ENCODE peak calls at places on chromosomes 3 and 15, in ten cellular contexts. X is smooth muscle cell of the brain vasculature; F is NCI-H2171 treated with DMSO at 0.1 percent for 48 hours; Q is substantia nigra; C is SW480; E is Jurkat, Clone E6-1; W is NAMALWA; N is Calu3; Z is neuronal stem cell; P is progenitor cell of endocrine pancreas. O is an unnamed sample.

GRCh38 chr3:55899887-55900286 is 412.8 kb upstream of the WNT5A start:
- DNase-seq in X (no peak), F (no peak), Q (no peak), C (peak; percentile 22), E (no peak), W (peak; percentile 1), N (peak; percentile 28), Z (no peak), P (no peak), O (no peak)

GRCh38 chr3:148971819-148972218 is 19.5 kb upstream of the GYG1 start:
- DNase-seq in X (no peak), F (no peak), Q (no peak), C (no peak), E (no peak), W (no peak), N (no peak), Z (no peak), P (no peak), O (peak; percentile 81)

GRCh38 chr15:53843869-53844569 is 84.6 kb upstream of the WDR72 start:
- DNase-seq in X (no peak), F (no peak), Q (no peak), C (no peak), E (no peak), W (no peak), N (no peak), Z (no peak), P (no peak), O (no peak)

GRCh38 chr3:43883729-43884396 is 193.1 kb downstream of the ABHD5 start:
- DNase-seq in X (no peak), F (no peak), Q (peak; percentile 25), C (no peak), E (no peak), W (no peak), N (peak; percentile 7), Z (no peak), P (no peak), O (no peak)

GRCh38 chr3:24185738-24186384 is 240.8 kb downstream of the NR1D2 start:
- DNase-seq in X (peak; percentile 51), F (peak; percentile 3), Q (peak; percentile 14), C (peak; percentile 44), E (peak; percentile 72), W (peak; percentile 72), N (peak; percentile 43), Z (peak; percentile 31), P (no peak), O (no peak)

GRCh38 chr15:71501344-71502128 is 308.8 kb upstream of the NR2E3 start:
- DNase-seq in X (no peak), F (no peak), Q (no peak), C (no peak), E (no peak), W (no peak), N (no peak), Z (no peak), P (no peak), O (no peak)

GRCh38 chr3:16252243-16252978 is 12.3 kb downstream of the DPH3 start:
- DNase-seq in X (no peak), F (no peak), Q (no peak), C (peak; percentile 20), E (no peak), W (peak; percentile 19), N (no peak), Z (no peak), P (no peak), O (no peak)

GRCh38 chr15:70096975-70097336 is 761 bp downstream of the TLE3 start:
- DNase-seq in X (no peak), F (no peak), Q (no peak), C (no peak), E (no peak), W (no peak), N (no peak), Z (peak; percentile 49), P (no peak), O (no peak)

GRCh38 chr3:132554437-132554836 is 42.6 kb upstream of the ACKR4 start:
- DNase-seq in X (peak; percentile 58), F (no peak), Q (no peak), C (no peak), E (no peak), W (no peak), N (no peak), Z (no peak), P (no peak), O (no peak)

GRCh38 chr3:196440041-196440537 is 7.9 kb upstream of the UBXN7 start:
- DNase-seq in X (no peak), F (no peak), Q (no peak), C (no peak), E (no peak), W (peak; percentile 46), N (no peak), Z (no peak), P (no peak), O (no peak)

GRCh38 chr3:138068046-138068445 is 47.4 kb downstream of the DZIP1L start:
- DNase-seq in X (no peak), F (no peak), Q (no peak), C (no peak), E (no peak), W (no peak), N (no peak), Z (no peak), P (no peak), O (no peak)

GRCh38 chr15:90529369-90530249 is at the start of gene CRTC3:
- DNase-seq in X (no peak), F (peak; percentile 50), Q (peak; percentile 36), C (peak; percentile 52), E (no peak), W (peak; percentile 62), N (peak; percentile 57), Z (peak; percentile 35), P (peak; percentile 24), O (peak; percentile 72)

GRCh38 chr3:170324962-170325361 is 32.6 kb upstream of the SKIL start:
- DNase-seq in X (no peak), F (no peak), Q (no peak), C (no peak), E (no peak), W (no peak), N (no peak), Z (no peak), P (no peak), O (no peak)

GRCh38 chr15:39860200-39860599 is 59.9 kb downstream of the GPR176 start:
- DNase-seq in X (no peak), F (no peak), Q (no peak), C (no peak), E (no peak), W (no peak), N (no peak), Z (no peak), P (no peak), O (no peak)

GRCh38 chr15:24823473-24823872 is 131.3 kb upstream of the SNRPN start:
- DNase-seq in X (no peak), F (peak; percentile 5), Q (peak; percentile 37), C (no peak), E (no peak), W (no peak), N (no peak), Z (peak; percentile 85), P (peak; percentile 54), O (no peak)

GRCh38 chr15:62940755-62941361 is 101.7 kb upstream of the TPM1 start:
- DNase-seq in X (peak; percentile 86), F (no peak), Q (peak; percentile 77), C (peak; percentile 2), E (no peak), W (no peak), N (no peak), Z (no peak), P (no peak), O (peak; percentile 92)

GRCh38 chr3:136074546-136074945 is 109.0 kb downstream of the PPP2R3A start:
- DNase-seq in X (no peak), F (no peak), Q (no peak), C (no peak), E (no peak), W (no peak), N (no peak), Z (no peak), P (no peak), O (no peak)

GRCh38 chr15:67170143-67170885 is 84.1 kb downstream of the AAGAB start:
- DNase-seq in X (no peak), F (peak; percentile 45), Q (no peak), C (no peak), E (no peak), W (no peak), N (no peak), Z (no peak), P (no peak), O (peak; percentile 61)

GRCh38 chr3:9110316-9110715 is 139.1 kb downstream of the SRGAP3 start:
- DNase-seq in X (no peak), F (no peak), Q (peak; percentile 23), C (no peak), E (no peak), W (no peak), N (no peak), Z (no peak), P (no peak), O (no peak)

GRCh38 chr15:83207622-83208356 is at the start of gene HDGFL3:
- DNase-seq in X (no peak), F (peak; percentile 80), Q (peak; percentile 60), C (peak; percentile 64), E (peak; percentile 31), W (peak; percentile 30), N (peak; percentile 62), Z (peak; percentile 67), P (peak; percentile 49), O (peak; percentile 81)

GRCh38 chr3:177236704-177237103 is 39.4 kb upstream of the TBL1XR1 start:
- DNase-seq in X (no peak), F (no peak), Q (no peak), C (no peak), E (no peak), W (no peak), N (no peak), Z (no peak), P (no peak), O (no peak)

GRCh38 chr3:31402118-31402517 is 130.6 kb upstream of the STT3B start:
- DNase-seq in X (no peak), F (no peak), Q (no peak), C (no peak), E (no peak), W (no peak), N (no peak), Z (no peak), P (no peak), O (no peak)

GRCh38 chr3:154954750-154955149 is 125.4 kb upstream of the MME start:
- DNase-seq in X (no peak), F (no peak), Q (no peak), C (peak; percentile 18), E (peak; percentile 31), W (peak; percentile 71), N (no peak), Z (no peak), P (no peak), O (no peak)

GRCh38 chr3:39447637-39448483 is 19.6 kb upstream of the MOBP start:
- DNase-seq in X (peak; percentile 65), F (peak; percentile 49), Q (peak; percentile 69), C (peak; percentile 75), E (peak; percentile 74), W (peak; percentile 85), N (peak; percentile 72), Z (peak; percentile 87), P (peak; percentile 61), O (peak; percentile 74)

GRCh38 chr3:138401834-138402233 is 32.6 kb upstream of the ESYT3 start:
- DNase-seq in X (no peak), F (no peak), Q (peak; percentile 55), C (no peak), E (no peak), W (no peak), N (no peak), Z (no peak), P (no peak), O (no peak)

GRCh38 chr15:77782691-77783090 is 150.0 kb upstream of the LINGO1 start:
- DNase-seq in X (no peak), F (no peak), Q (no peak), C (no peak), E (no peak), W (no peak), N (no peak), Z (no peak), P (no peak), O (no peak)

GRCh38 chr3:157030712-157031111 is 129.2 kb downstream of the CCNL1 start:
- DNase-seq in X (no peak), F (no peak), Q (no peak), C (no peak), E (no peak), W (no peak), N (no peak), Z (no peak), P (no peak), O (no peak)

GRCh38 chr15:41561777-41562145 is 2.7 kb downstream of the TYRO3 start:
- DNase-seq in X (peak; percentile 57), F (no peak), Q (peak; percentile 90), C (no peak), E (no peak), W (no peak), N (no peak), Z (peak; percentile 64), P (no peak), O (peak; percentile 91)